ENCODE peak calls at places on chromosomes 1 and 21, in nine cellular contexts. O, S, B, E, T, X, K, I and G are unnamed samples. For H3K4me1 and H3K27me3, the result is how much of the 10 kb centered on the place peaks cover.

GRCh38 chr1:233500111-233500510 is 113.8 kb upstream of the KCNK1 start:
- DNase-seq in O (no peak), K (no peak), B (no peak), X (no peak), S (no peak), E (no peak), I (no peak), T (no peak), G (no peak)

GRCh38 chr1:63662056-63662836 is 69.0 kb downstream of the PGM1 start:
- DNase-seq in T (peak), O (peak), B (no peak), K (peak), I (peak), E (peak), X (peak), S (no peak), G (peak)

GRCh38 chr1:201724760-201725105 is 104.2 kb upstream of the IPO9 start:
- DNase-seq in I (no peak), O (peak), T (peak), K (no peak), X (no peak), E (no peak), S (no peak), B (no peak), G (no peak)

GRCh38 chr1:214665606-214666110 is 62.7 kb downstream of the CENPF start:
- DNase-seq in K (no peak), T (no peak), I (peak), O (peak), X (no peak), S (no peak), B (no peak), E (no peak), G (no peak)

GRCh38 chr1:241470361-241470760 is 49.2 kb downstream of the FH start:
- DNase-seq in I (no peak), B (no peak), O (no peak), E (no peak), K (no peak), S (no peak), T (no peak), X (no peak), G (no peak)

GRCh38 chr1:169829671-169830070 is 35.0 kb upstream of the METTL18 start:
- DNase-seq in E (no peak), I (no peak), B (no peak), X (no peak), S (no peak), K (no peak), O (no peak), T (no peak), G (no peak)

GRCh38 chr1:43015269-43015668 is 56.6 kb upstream of the SLC2A1 start:
- DNase-seq in T (no peak), E (no peak), X (no peak), O (no peak), K (no peak), I (no peak), B (no peak), S (no peak), G (no peak)

GRCh38 chr1:54805981-54806381 is 4.9 kb upstream of the TTC22 start:
- DNase-seq in B (no peak), T (no peak), I (no peak), K (no peak), E (no peak), S (no peak), X (no peak), O (no peak), G (peak)

GRCh38 chr1:88462481-88463261 is 221.4 kb upstream of the PKN2 start:
- DNase-seq in T (peak), X (peak), S (peak), I (peak), E (no peak), K (peak), O (peak), B (no peak), G (peak)

GRCh38 chr1:241848680-241849344 is 808 bp downstream of the EXO1 start:
- DNase-seq in S (no peak), X (no peak), E (no peak), I (no peak), K (no peak), B (no peak), O (no peak), T (no peak), G (no peak)

GRCh38 chr1:77399250-77400086 is 117.6 kb downstream of the AK5 start:
- DNase-seq in K (no peak), S (peak), B (no peak), T (no peak), I (no peak), O (no peak), X (no peak), E (no peak), G (no peak)
- H3K4me1 ChIP-seq in K (under half), S (under half), B (under half), T (under half), I (under half), O (under half), X (under half), E (under half), G (under half)

GRCh38 chr1:184973308-184974085 is 811 bp downstream of the NIBAN1 start:
- DNase-seq in O (peak), S (peak), K (peak), I (peak), B (no peak), X (peak), T (peak), E (no peak), G (peak)
- H3K27me3 ChIP-seq in O (under half), S (under half), K (under half), I (under half), B (under half), X (under half), T (under half), E (under half), G (half or more)

DNA sequence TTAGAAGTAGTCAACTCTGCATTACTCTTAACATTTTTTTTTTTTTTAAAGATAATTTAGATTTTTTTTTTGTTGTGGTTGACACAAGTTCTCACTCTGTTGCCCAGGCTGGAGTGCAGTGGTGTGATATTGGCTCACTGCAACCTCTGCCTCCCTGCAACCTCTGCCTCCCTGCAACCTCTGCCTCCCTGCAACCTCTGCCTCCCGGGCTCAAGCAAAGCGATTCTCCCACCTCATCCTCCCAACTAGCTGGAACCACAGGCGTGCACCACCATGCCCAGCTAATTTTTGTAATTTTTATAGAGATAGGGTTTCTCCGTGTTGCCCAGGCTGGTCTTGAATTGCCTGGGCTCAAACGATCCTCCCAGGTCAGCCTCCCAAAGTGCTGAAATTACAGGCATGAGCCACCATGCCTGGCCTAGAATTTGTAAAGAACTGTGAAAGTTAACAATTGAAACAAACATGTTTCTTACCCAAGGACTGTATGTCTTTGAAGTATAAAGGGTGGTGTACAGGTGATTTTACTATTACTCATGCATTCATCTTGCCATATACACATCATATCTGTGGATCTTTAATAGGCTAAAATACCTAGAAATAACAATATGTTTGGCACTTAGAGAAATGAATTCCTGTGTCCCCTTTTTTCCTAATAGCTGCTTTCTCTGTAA is 114.7 kb downstream of the ATP5PO start:
- DNase-seq in K (no peak), I (no peak), S (no peak), E (no peak), X (peak), B (no peak), O (no peak), T (no peak), G (no peak)
- H3K9ac ChIP-seq in K (no peak), I (no peak), S (no peak), E (no peak), X (peak), B (no peak), O (no peak), T (no peak), G (no peak)

DNA sequence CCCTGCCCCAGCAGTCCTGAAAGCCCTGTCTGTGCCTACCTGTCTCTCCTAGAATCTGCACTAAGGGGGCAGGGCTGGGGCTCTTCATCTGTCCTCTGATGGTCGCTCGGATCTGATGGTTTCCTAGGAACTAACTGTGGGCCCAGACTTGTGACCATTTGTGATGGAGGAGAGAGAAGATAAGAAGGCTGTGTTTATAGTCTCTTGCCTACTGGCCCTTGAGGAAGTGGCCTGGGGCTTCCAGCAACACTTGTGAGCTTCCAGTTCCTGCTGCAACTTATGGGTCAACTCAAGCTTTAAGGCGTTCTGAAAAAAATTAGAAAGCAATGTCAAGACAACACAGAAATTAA is 53.2 kb upstream of the SYNC start:
- DNase-seq in T (no peak), K (no peak), S (no peak), I (no peak), O (no peak), E (no peak), X (no peak), B (no peak), G (peak)
- H3K4me1 ChIP-seq in T (under half), K (under half), S (under half), I (under half), O (under half), E (under half), X (half or more), B (half or more), G (under half)